ENCODE peak calls at places on chromosomes 6 and 20, in six cellular contexts. L is cardiac muscle cell, Z is pancreas, D is heart left ventricle, A is breast epithelium, Y is fibroblast of lung. M is an unnamed sample.
A peak's percentile ranks its signal among the peaks of the same experiment; 100 is the strongest.

GRCh38 chr6:35146453-35146852 is 5.3 kb upstream of the TCP11 start:
- DNase-seq in Y (peak; percentile 65), Z (no peak), A (no peak), D (no peak), L (peak; percentile 54), M (peak; percentile 72)

GRCh38 chr6:166692723-166693302 is 65.8 kb upstream of the RPS6KA2 start:
- DNase-seq in Z (no peak), A (no peak), Y (no peak), D (no peak), L (no peak), M (no peak)

GRCh38 chr6:22027226-22027725 is 269.6 kb downstream of the PRL start:
- DNase-seq in L (no peak), D (no peak), A (no peak), Y (no peak), Z (no peak), M (no peak)

GRCh38 chr6:27422651-27423332 is 34.2 kb downstream of the ZNF391 start:
- DNase-seq in A (no peak), Z (no peak), Y (peak; percentile 57), D (no peak), L (peak; percentile 60), M (no peak)

GRCh38 chr20:1263853-1264252 is 2.2 kb upstream of the SNPH start:
- DNase-seq in L (peak; percentile 18), A (no peak), D (no peak), Y (peak; percentile 47), Z (no peak), M (no peak)

GRCh38 chr6:16482702-16483314 is 244.4 kb downstream of the GMPR start:
- DNase-seq in D (no peak), Z (no peak), L (no peak), A (no peak), Y (no peak), M (no peak)

GRCh38 chr20:910132-910839 is 5.8 kb downstream of the ANGPT4 start:
- DNase-seq in A (no peak), Z (no peak), D (no peak), L (peak; percentile 35), Y (no peak), M (no peak)

GRCh38 chr6:4665489-4666417 is 110.5 kb upstream of the CDYL start:
- DNase-seq in D (no peak), A (no peak), L (no peak), Z (no peak), Y (no peak), M (no peak)

GRCh38 chr6:15961630-15962448 is 167.0 kb upstream of the MYLIP start:
- DNase-seq in L (no peak), D (no peak), Z (no peak), A (no peak), Y (no peak), M (no peak)

GRCh38 chr20:45963059-45964011 is 8.7 kb downstream of the ZNF335 start:
- DNase-seq in D (peak; percentile 38), Y (peak; percentile 51), Z (no peak), L (peak; percentile 59), A (peak; percentile 27), M (no peak)

GRCh38 chr6:157893238-157893637 is 70.2 kb downstream of the SNX9 start:
- DNase-seq in Z (no peak), L (no peak), Y (no peak), D (no peak), A (no peak), M (no peak)

GRCh38 chr20:294602-295001 is 2.8 kb upstream of the ZCCHC3 start:
- DNase-seq in D (no peak), Z (no peak), L (no peak), Y (no peak), A (no peak), M (no peak)

GRCh38 chr6:135266675-135267074 is 85.6 kb downstream of the MYB start:
- DNase-seq in Z (no peak), L (no peak), D (no peak), Y (no peak), A (no peak), M (no peak)

GRCh38 chr20:36128463-36129176 is 25.9 kb upstream of the EPB41L1 start:
- DNase-seq in L (peak; percentile 49), Y (peak; percentile 89), Z (no peak), A (no peak), D (no peak), M (no peak)

GRCh38 chr20:59412896-59413295 is 112.5 kb downstream of the EDN3 start:
- DNase-seq in A (no peak), D (no peak), Y (no peak), Z (no peak), L (no peak), M (no peak)

GRCh38 chr6:27478141-27478705 is 5.3 kb upstream of the ZNF184 start:
- DNase-seq in L (peak; percentile 47), Z (no peak), Y (peak; percentile 43), D (no peak), A (no peak), M (no peak)

GRCh38 chr20:35145141-35145564 is 2.0 kb downstream of the EDEM2 start:
- DNase-seq in Z (no peak), Y (peak; percentile 84), L (peak; percentile 81), D (no peak), A (no peak), M (no peak)

GRCh38 chr6:149234051-149234962 is 83.2 kb upstream of the TAB2 start:
- DNase-seq in Z (no peak), A (no peak), L (no peak), D (no peak), Y (peak; percentile 27), M (no peak)

GRCh38 chr6:82143041-82143481 is 104.5 kb downstream of the IBTK start:
- DNase-seq in Y (peak; percentile 37), D (no peak), Z (no peak), L (no peak), A (no peak), M (no peak)

GRCh38 chr6:82145926-82146452 is 101.6 kb downstream of the IBTK start:
- DNase-seq in Z (no peak), L (no peak), A (no peak), Y (no peak), D (no peak), M (no peak)

GRCh38 chr6:82142524-82142923 is 105.0 kb downstream of the IBTK start:
- DNase-seq in L (no peak), A (no peak), Y (no peak), D (no peak), Z (no peak), M (no peak)

GRCh38 chr6:82144852-82145332 is 102.7 kb downstream of the IBTK start:
- DNase-seq in Y (peak; percentile 93), L (peak; percentile 79), Z (peak; percentile 63), A (no peak), D (no peak), M (no peak)

DNA sequence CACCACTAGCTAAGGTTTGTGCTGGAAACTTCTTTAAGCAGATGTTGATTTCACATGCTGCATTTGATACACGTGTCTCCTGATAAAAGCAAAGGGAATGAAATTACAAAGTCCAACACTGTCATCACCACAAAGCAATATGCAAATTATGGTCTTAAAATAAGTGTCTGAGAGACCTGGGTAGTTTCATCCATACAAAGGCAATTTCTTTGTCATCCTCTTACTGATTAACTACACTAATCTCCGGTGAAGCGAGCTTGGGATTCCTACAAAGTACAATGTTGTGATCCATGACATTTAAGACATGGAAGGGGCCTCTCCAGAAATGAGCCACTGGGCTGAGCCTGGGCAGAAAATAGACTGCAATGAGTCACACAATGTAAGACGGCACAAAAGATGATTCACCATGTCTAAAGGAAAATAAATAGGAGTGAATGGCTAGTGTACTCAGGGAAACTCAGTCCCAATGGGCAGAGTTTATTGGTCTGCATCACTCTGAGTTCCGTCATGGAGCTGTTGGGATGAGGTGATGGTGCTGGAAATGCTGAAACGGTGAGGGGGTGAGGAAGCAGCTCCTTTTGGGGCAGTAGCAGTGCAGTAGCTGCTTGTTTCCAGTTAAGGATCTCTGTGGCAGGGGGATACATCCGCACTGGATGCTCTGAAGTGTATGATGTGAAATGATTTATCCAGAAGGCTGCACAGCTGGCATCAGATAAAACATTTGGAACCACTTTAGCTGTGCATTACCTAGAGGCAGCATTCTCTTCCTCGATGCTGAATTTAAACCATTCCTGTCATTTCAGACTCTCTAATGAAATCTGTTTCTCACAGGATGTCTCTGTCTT is 103.3 kb downstream of the IBTK start:
- DNase-seq in Z (peak; percentile 20), L (peak; percentile 83), Y (peak; percentile 94), D (no peak), A (no peak), M (peak; percentile 6)
- H3K4me3 ChIP-seq in Z (no peak overlapping the region), L (no peak overlapping the region), Y (peak overlapping the region; percentile 7), D (no peak overlapping the region), A (no peak overlapping the region), M (no peak overlapping the region)

GRCh38 chr6:74690365-74690764 is 515.5 kb downstream of the COL12A1 start:
- DNase-seq in A (no peak), D (no peak), L (peak; percentile 5), Z (no peak), Y (peak; percentile 5), M (no peak)
- H3K36me3 ChIP-seq in A (no peaks in the 10 kb centered on the region), D (no peaks in the 10 kb centered on the region), L (no peaks in the 10 kb centered on the region), Z (no peaks in the 10 kb centered on the region), Y (no peaks in the 10 kb centered on the region), M (no peaks in the 10 kb centered on the region)

GRCh38 chr6:31652925-31653724 is 664 bp upstream of the BAG6 start:
- DNase-seq in L (no peak), Z (peak; percentile 89), A (peak; percentile 83), Y (no peak), D (peak; percentile 87), M (peak; percentile 93)

GRCh38 chr6:31657406-31658157 is 1.9 kb downstream of the APOM start:
- DNase-seq in D (no peak), Y (no peak), A (no peak), L (no peak), Z (no peak), M (no peak)

GRCh38 chr6:31658158-31658688 is 2.4 kb downstream of the C6orf47 start:
- DNase-seq in A (no peak), D (no peak), L (no peak), Y (no peak), Z (no peak), M (no peak)

GRCh38 chr6:31654574-31655348 is 933 bp upstream of the APOM start:
- DNase-seq in Z (no peak), D (no peak), A (no peak), L (no peak), Y (no peak), M (no peak)

DNA sequence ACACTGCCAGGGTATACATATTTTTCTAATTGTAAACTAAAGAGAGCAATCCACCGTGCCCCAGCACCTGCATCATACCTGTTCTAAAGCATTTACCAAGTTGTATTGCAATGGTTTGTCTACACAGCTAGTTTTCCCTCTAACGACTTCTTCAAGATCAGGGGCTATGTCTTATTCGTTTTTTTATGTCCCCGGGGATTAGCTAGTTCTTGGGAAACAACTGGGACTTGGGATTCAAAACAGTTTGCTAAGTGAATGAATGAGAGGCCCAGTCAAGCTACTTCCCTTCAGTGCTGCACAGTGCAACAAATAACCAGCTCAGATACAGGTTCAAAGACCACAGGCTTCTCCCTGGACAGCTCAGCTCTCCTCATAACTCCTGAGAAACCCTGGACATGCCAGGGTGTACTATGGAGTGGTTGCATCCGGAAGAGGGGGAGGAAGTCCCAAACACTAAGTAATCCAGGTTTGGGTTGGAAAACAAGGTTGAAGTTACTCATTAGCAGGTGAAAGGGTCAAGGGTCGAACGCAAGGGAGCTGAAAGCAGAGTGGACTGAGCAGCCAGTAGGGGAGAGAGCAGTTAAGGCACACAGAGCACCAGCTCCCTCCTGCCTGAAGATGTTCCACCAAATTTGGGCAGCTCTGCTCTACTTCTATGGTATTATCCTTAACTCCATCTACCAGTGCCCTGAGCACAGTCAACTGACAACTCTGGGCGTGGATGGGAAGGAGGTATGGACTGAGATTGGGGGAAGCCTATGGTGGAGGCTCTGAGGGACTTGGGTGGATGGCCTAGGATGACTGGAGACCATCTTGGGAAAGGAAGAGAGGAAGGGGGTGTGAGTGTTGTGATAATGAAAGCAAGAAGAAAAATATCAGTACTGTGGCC is at the start of gene APOM:
- DNase-seq in A (no peak), Z (no peak), L (no peak), D (no peak), Y (no peak), M (no peak)
- H3K4me1 ChIP-seq in A (peaks cover 15% of the 10 kb centered on the region), Z (peaks cover 29% of the 10 kb centered on the region), L (peaks cover 20% of the 10 kb centered on the region), D (peaks cover 42% of the 10 kb centered on the region), Y (peaks cover 9% of the 10 kb centered on the region), M (peaks cover 26% of the 10 kb centered on the region)

GRCh38 chr6:125985522-125985921 is 818 bp upstream of the TRMT11 start:
- DNase-seq in L (no peak), Z (no peak), A (no peak), D (no peak), Y (no peak), M (no peak)
- H3K4me3 ChIP-seq in L (peak overlapping the region; percentile 74), Z (no peak overlapping the region), A (peak overlapping the region; percentile 87), D (peak overlapping the region; percentile 79), Y (peak overlapping the region; percentile 99), M (peak overlapping the region; percentile 82)